ENCODE peak calls at places on chromosomes 4 and X, in five cellular contexts. U is cardiac muscle cell, M is transverse colon, R is mesendoderm, L is astrocyte. B is an unnamed sample.
A peak's percentile ranks its signal among the peaks of the same experiment; 100 is the strongest.

GRCh38 chr4:93791570-93792195 is 36.9 kb upstream of the ATOH1 start:
- DNase-seq in U (peak; percentile 64), M (peak; percentile 64), R (peak; percentile 67), L (peak; percentile 7), B (peak; percentile 37)

GRCh38 chrX:155612312-155613224 is at the start of gene TMLHE:
- DNase-seq in U (peak; percentile 62), M (peak; percentile 79), R (peak; percentile 68), L (peak; percentile 46), B (peak; percentile 45)

GRCh38 chrX:1075156-1075555 is 137.3 kb downstream of the CRLF2 start:
- DNase-seq in U (no peak), M (no peak), R (no peak), L (no peak), B (no peak)

GRCh38 chr4:139552506-139552905 is 3.5 kb downstream of the SETD7 start:
- DNase-seq in U (peak; percentile 41), M (no peak), R (peak; percentile 37), L (peak; percentile 63), B (no peak)

GRCh38 chrX:155857561-155857960 is 23.6 kb upstream of the VAMP7 start:
- DNase-seq in U (peak; percentile 8), M (no peak), R (peak; percentile 44), L (no peak), B (no peak)

GRCh38 chr4:113499696-113500095 is 261.8 kb downstream of the CAMK2D start:
- DNase-seq in U (peak; percentile 65), M (no peak), R (no peak), L (peak; percentile 89), B (no peak)

GRCh38 chr4:88027611-88028608 is 20.5 kb downstream of the PKD2 start:
- DNase-seq in U (peak; percentile 81), M (no peak), R (no peak), L (peak; percentile 95), B (no peak)

GRCh38 chr4:152731997-152732396 is 47.5 kb downstream of the TIGD4 start:
- DNase-seq in U (no peak), M (no peak), R (no peak), L (no peak), B (no peak)

GRCh38 chrX:13087322-13088154 is 43.1 kb upstream of the FAM9C start:
- DNase-seq in U (peak; percentile 55), M (peak; percentile 45), R (no peak), L (peak; percentile 75), B (no peak)

GRCh38 chr4:52925531-52925968 is 63.4 kb downstream of the RASL11B start:
- DNase-seq in U (peak; percentile 52), M (no peak), R (peak; percentile 87), L (peak; percentile 8), B (no peak)

GRCh38 chr4:141169391-141169790 is 36.1 kb upstream of the RNF150 start:
- DNase-seq in U (no peak), M (no peak), R (no peak), L (no peak), B (no peak)

GRCh38 chr4:77734928-77735327 is 84.2 kb downstream of the CNOT6L start:
- DNase-seq in U (peak; percentile 64), M (peak; percentile 10), R (peak; percentile 54), L (peak; percentile 50), B (no peak)

GRCh38 chrX:21657318-21658151 is 595 bp downstream of the KLHL34 start:
- DNase-seq in U (no peak), M (no peak), R (no peak), L (no peak), B (no peak)

GRCh38 chrX:47637546-47638195 is 7.9 kb upstream of the CFP start:
- DNase-seq in U (peak; percentile 20), M (peak; percentile 28), R (peak; percentile 78), L (no peak), B (peak; percentile 72)

GRCh38 chr4:121252224-121252806 is 88.2 kb upstream of the TNIP3 start:
- DNase-seq in U (peak; percentile 81), M (peak; percentile 72), R (peak; percentile 86), L (peak; percentile 27), B (peak; percentile 67)

GRCh38 chrX:109856974-109857373 is 123.9 kb upstream of the ACSL4 start:
- DNase-seq in U (peak; percentile 54), M (no peak), R (no peak), L (no peak), B (no peak)

GRCh38 chr4:106208481-106209460 is 107.2 kb downstream of the TBCK start:
- DNase-seq in U (no peak), M (no peak), R (peak; percentile 8), L (no peak), B (no peak)

GRCh38 chrX:110315541-110315940 is 2.3 kb downstream of the AMMECR1 start:
- DNase-seq in U (peak; percentile 19), M (no peak), R (no peak), L (peak; percentile 20), B (no peak)

GRCh38 chr4:186039697-186040096 is 29.3 kb upstream of the TLR3 start:
- DNase-seq in U (no peak), M (no peak), R (no peak), L (no peak), B (peak; percentile 64)

DNA sequence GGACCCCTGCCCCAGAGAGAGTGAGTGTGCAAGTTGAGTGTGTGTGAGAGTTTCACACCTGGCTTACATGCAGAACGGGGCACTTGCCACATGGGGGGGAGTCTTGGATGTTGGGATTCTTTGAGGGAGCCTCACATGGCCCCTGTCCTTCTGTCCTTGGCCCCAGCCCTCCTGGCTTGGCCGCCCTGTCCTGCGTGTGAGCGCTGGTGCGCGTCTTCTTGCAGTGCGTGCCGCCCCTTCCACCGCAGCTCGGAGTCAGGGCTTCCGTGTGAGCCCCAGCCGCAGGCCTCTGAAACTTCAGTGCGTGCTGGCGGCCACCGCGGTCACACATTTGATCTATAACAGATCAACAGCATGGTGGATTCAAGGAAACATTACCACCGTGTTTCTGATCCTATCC is 30.1 kb upstream of the HGFAC start:
- DNase-seq in U (no peak), M (no peak), R (no peak), L (no peak), B (no peak)
- H3K4me1 ChIP-seq in U (peaks cover 3% of the 10 kb centered on the region), M (no peaks in the 10 kb centered on the region), R (peaks cover 8% of the 10 kb centered on the region), L (no peaks in the 10 kb centered on the region), B (no peaks in the 10 kb centered on the region)

DNA sequence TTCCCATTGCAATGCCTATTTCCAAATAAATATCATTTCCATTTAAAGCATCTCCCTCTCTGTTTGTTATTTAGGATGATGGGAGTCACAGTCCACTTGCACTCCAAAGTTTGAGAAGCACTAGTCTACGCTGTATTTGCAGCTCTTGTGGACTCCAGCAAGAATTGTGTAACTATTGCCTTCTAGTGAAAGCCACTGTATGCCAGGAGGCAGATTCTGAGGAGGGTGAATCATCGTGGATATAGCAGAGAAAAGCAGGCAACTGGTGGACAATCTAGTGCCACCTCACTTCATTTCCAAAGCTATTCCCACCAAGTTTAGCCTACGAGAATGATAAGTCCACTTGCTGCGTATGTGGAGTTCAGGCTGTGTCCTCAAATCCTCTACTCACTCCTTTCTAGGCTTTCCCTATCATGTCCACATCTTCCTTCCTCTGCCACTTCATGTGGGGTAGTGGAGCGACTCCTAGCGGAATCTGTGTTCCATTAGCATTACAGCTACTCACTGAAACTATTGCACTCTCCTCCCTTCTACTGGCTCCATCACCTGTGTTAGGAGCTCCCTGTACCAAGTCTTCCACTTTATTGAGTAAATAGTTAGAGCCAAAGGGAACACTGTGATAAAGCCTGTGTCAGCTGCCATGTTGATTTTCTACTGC is 501.8 kb upstream of the GALNT7 start:
- DNase-seq in U (no peak), M (no peak), R (peak; percentile 54), L (no peak), B (no peak)
- H3K4me1 ChIP-seq in U (no peaks in the 10 kb centered on the region), M (no peaks in the 10 kb centered on the region), R (no peaks in the 10 kb centered on the region), L (no peaks in the 10 kb centered on the region), B (no peaks in the 10 kb centered on the region)

GRCh38 chr4:8434251-8435073 is 6.1 kb downstream of the ACOX3 start:
- DNase-seq in U (no peak), M (no peak), R (no peak), L (no peak), B (no peak)
- H3K4me1 ChIP-seq in U (peaks cover 60% of the 10 kb centered on the region), M (peaks cover 34% of the 10 kb centered on the region), R (peaks cover 3% of the 10 kb centered on the region), L (peaks cover 3% of the 10 kb centered on the region), B (peaks cover 8% of the 10 kb centered on the region)

GRCh38 chr4:2846172-2846571 is 2.5 kb downstream of the ADD1 start:
- DNase-seq in U (no peak), M (no peak), R (no peak), L (no peak), B (no peak)
- H3K4me1 ChIP-seq in U (peaks cover 18% of the 10 kb centered on the region), M (peaks cover 47% of the 10 kb centered on the region), R (peaks cover 8% of the 10 kb centered on the region), L (peaks cover 10% of the 10 kb centered on the region), B (peaks cover 7% of the 10 kb centered on the region)

GRCh38 chr4:146175541-146176453 is at the start of gene LSM6:
- DNase-seq in U (peak; percentile 90), M (peak; percentile 91), R (peak; percentile 88), L (peak; percentile 79), B (peak; percentile 89)
- H3K4me1 ChIP-seq in U (peaks cover 19% of the 10 kb centered on the region), M (peaks cover 27% of the 10 kb centered on the region), R (peaks cover 8% of the 10 kb centered on the region), L (peaks cover 4% of the 10 kb centered on the region), B (peaks cover 9% of the 10 kb centered on the region)

GRCh38 chrX:10531927-10532326 is 88.5 kb downstream of the MID1 start:
- DNase-seq in U (peak; percentile 47), M (no peak), R (no peak), L (no peak), B (no peak)

GRCh38 chrX:10533686-10534365 is 86.6 kb downstream of the MID1 start:
- DNase-seq in U (no peak), M (no peak), R (no peak), L (no peak), B (no peak)

GRCh38 chrX:10534611-10535010 is 85.8 kb downstream of the MID1 start:
- DNase-seq in U (peak; percentile 19), M (no peak), R (peak; percentile 56), L (no peak), B (no peak)

GRCh38 chrX:10537308-10537707 is 83.1 kb downstream of the MID1 start:
- DNase-seq in U (no peak), M (no peak), R (no peak), L (no peak), B (no peak)

DNA sequence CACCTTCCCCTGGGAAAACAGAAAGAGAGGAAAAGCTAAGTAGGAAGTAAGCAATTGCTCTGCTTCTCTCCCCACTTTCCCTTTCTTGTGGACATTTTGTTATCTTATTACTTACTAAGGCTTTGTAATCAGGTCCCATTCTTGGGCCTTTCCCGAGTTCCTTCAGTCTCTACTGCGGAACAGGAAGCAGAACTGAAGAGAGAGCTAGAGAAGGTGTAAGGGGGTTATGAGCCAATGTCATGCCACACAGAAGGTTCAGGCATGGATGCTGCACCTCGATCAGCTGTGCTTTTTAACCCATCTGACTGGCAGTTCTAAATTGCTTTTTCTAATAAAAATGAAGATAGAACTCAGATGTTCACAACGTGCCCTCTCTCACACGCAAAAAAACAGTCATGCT is 83.6 kb downstream of the MID1 start:
- DNase-seq in U (no peak), M (no peak), R (no peak), L (no peak), B (no peak)
- H3K4me1 ChIP-seq in U (no peaks in the 10 kb centered on the region), M (no peaks in the 10 kb centered on the region), R (no peaks in the 10 kb centered on the region), L (peaks cover 2% of the 10 kb centered on the region), B (no peaks in the 10 kb centered on the region)

GRCh38 chrX:120238947-120239346 is 11.7 kb upstream of the ZBTB33 start:
- DNase-seq in U (no peak), M (no peak), R (no peak), L (no peak), B (no peak)

GRCh38 chrX:120236676-120237460 is 13.7 kb upstream of the ZBTB33 start:
- DNase-seq in U (no peak), M (no peak), R (no peak), L (no peak), B (no peak)

GRCh38 chrX:120235284-120235683 is 15.3 kb upstream of the ZBTB33 start:
- DNase-seq in U (no peak), M (no peak), R (peak; percentile 82), L (no peak), B (no peak)
- H3K4me1 ChIP-seq in U (no peaks in the 10 kb centered on the region), M (no peaks in the 10 kb centered on the region), R (no peaks in the 10 kb centered on the region), L (no peaks in the 10 kb centered on the region), B (no peaks in the 10 kb centered on the region)

B was measured in lung.